ENCODE peak calls at places on chromosomes 16 and 17, in five cellular contexts. O, C, D, X and L are unnamed samples.

GRCh38 chr16:19292186-19292585 is 6.7 kb downstream of the CLEC19A start:
- DNase-seq in C (no peak), D (no peak), X (no peak), O (no peak), L (no peak)

GRCh38 chr17:62591323-62591722 is 36.1 kb upstream of the MRC2 start:
- DNase-seq in D (no peak), X (no peak), O (no peak), C (no peak), L (no peak)

GRCh38 chr16:683396-684066 is 603 bp downstream of the JMJD8 start:
- DNase-seq in O (peak; percentile 60), X (no peak), D (no peak), C (no peak), L (no peak)

GRCh38 chr16:88681709-88682451 is 4.4 kb downstream of the SNAI3 start:
- DNase-seq in D (no peak), C (no peak), X (peak; percentile 57), O (no peak), L (no peak)

GRCh38 chr17:48678141-48678971 is 44.0 kb downstream of the PRAC1 start:
- DNase-seq in D (peak; percentile 48), O (peak; percentile 97), X (peak; percentile 32), C (peak; percentile 92), L (peak; percentile 79)

GRCh38 chr16:53974484-53975115 is 270.6 kb downstream of the FTO start:
- DNase-seq in O (no peak), X (no peak), C (no peak), D (no peak), L (no peak)

GRCh38 chr16:30366511-30366910 is 3.8 kb downstream of the TBC1D10B start:
- DNase-seq in C (no peak), X (no peak), O (no peak), D (no peak), L (no peak)

GRCh38 chr17:82978765-82979349 is 100.6 kb upstream of the METRNL start:
- DNase-seq in D (no peak), O (no peak), X (no peak), C (no peak), L (no peak)

GRCh38 chr16:56515665-56516064 is 4.2 kb downstream of the BBS2 start:
- DNase-seq in D (no peak), C (no peak), O (no peak), X (no peak), L (no peak)

GRCh38 chr16:347203-347602 is 5.3 kb downstream of the AXIN1 start:
- DNase-seq in O (no peak), D (no peak), X (no peak), C (no peak), L (no peak)

DNA sequence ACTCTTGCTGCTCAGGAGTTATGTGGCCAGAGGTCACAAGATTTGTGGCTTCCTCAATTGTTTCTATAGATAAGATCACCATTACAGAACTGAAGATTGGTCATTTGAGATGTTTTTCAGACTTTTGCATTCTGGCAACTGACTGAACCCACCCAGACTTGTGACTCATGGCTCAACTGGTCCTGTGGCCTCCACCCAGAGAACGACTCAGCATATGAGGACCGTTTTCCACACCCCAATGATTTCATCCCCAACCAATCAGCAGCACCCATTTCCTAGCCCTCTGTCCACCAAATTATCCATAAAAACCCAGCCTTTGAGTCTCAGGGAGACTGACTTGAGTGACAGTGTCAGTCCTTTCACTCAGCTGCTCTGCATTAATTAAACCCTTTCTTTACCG is 143.2 kb upstream of the ASIC2 start:
- DNase-seq in X (peak; percentile 45), D (peak; percentile 37), C (no peak), O (no peak), L (no peak)
- TF ChIP-seq CTCF in X (no peak), D (no peak), C (no peak), O (no peak), L (no peak)

DNA sequence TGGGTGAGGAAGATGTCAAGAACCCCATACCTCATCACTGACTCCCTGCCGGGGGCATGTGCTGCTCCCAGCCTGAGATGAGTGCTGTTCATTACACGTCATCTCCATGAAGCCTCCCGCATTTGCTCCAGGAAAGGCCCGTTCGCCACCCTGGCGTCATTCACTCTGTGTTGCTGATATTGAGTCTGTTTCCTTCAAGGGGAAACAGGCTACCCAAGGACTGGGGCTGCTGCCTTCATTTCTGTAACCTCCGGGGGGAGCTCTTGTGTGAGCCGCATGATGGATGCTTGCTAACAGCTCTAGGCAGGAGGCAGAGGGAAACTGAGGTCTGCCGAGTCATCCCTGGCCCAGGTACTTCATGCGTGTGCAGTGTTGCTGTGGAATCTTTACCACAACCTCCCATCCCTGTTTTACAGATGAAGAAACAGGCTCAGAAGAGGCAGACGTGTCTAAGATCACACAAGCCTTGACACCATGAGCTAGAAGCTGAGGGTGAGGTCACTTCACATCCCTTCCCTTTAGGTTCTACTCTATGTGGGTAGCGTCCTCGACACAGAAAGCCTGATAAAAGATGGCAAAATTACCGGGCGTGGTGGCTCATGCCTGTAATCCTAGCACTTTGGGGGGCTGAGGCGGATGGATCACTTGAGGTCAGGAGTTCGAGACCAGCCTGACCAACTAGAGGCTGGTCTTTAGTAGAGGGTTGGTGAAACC is 3.5 kb upstream of the ARMC5 start:
- DNase-seq in C (peak; percentile 52), O (peak; percentile 73), D (peak; percentile 9), X (no peak), L (no peak)
- TF ChIP-seq CTCF in C (no peak), O (peak; percentile 81), D (peak; percentile 39), X (no peak), L (peak; percentile 38)

GRCh38 chr16:68381363-68381724 is 67.0 kb downstream of the SMPD3 start:
- DNase-seq in C (no peak), X (no peak), D (no peak), O (no peak), L (no peak)

GRCh38 chr16:68380348-68380670 is 68.0 kb downstream of the SMPD3 start:
- DNase-seq in O (no peak), C (no peak), D (no peak), X (no peak), L (no peak)

GRCh38 chr16:68380676-68381362 is 67.5 kb downstream of the SMPD3 start:
- DNase-seq in D (no peak), C (no peak), X (no peak), O (no peak), L (no peak)

GRCh38 chr16:68383858-68384257 is 64.5 kb downstream of the SMPD3 start:
- DNase-seq in D (no peak), C (no peak), X (no peak), O (no peak), L (no peak)

DNA sequence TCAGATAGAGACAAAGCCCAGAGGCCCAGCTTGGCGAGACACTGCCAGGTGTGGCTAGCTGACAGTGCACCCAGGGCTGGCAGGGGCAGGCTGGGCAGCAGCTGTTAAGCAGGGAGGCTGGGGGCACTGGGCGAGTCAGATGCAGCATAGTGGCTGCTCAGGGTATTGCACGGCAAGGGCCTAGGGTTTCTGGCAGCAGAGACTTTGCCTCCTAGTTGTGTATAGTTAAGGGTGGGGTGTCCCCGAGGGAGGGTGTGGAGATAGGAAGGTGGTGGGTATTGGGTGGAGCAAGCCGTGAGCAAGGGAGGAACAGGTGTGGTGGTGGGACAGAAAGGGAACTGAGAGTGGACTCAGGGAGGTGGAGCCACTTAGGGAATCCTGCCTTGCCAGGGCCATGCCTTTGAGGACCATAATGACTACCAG is 66.0 kb downstream of the SMPD3 start:
- DNase-seq in C (peak; percentile 29), X (no peak), D (no peak), O (peak; percentile 78), L (no peak)
- TF ChIP-seq CTCF in C (peak; percentile 69), X (no peak), D (peak; percentile 11), O (peak; percentile 71), L (peak; percentile 41)

GRCh38 chr17:55677449-55677848 is 45.2 kb downstream of the TMEM100 start:
- DNase-seq in O (no peak), C (no peak), D (no peak), X (no peak), L (no peak)
- TF ChIP-seq CTCF in O (no peak), C (no peak), D (no peak), X (no peak), L (no peak)

GRCh38 chr17:67078292-67078691 is 33.9 kb downstream of the CACNG1 start:
- DNase-seq in D (no peak), X (no peak), O (no peak), C (no peak), L (no peak)

GRCh38 chr17:67080804-67081203 is 36.5 kb downstream of the CACNG1 start:
- DNase-seq in D (no peak), O (no peak), X (no peak), C (no peak), L (no peak)

GRCh38 chr17:67085406-67085805 is 41.1 kb downstream of the CACNG1 start:
- DNase-seq in D (no peak), C (no peak), O (no peak), X (no peak), L (no peak)

GRCh38 chr17:67079481-67079880 is 35.1 kb downstream of the CACNG1 start:
- DNase-seq in X (no peak), C (no peak), O (no peak), D (no peak), L (no peak)

GRCh38 chr17:67082110-67082509 is 37.8 kb downstream of the CACNG1 start:
- DNase-seq in D (no peak), O (no peak), C (no peak), X (no peak), L (no peak)
- TF ChIP-seq CTCF in D (no peak), O (no peak), C (no peak), X (no peak), L (no peak)

GRCh38 chr17:32510466-32510865 is 23.7 kb downstream of the CDK5R1 start:
- DNase-seq in C (no peak), D (no peak), X (no peak), O (no peak), L (no peak)
- TF ChIP-seq CTCF in C (no peak), D (no peak), X (no peak), O (no peak), L (no peak)